ENCODE peak calls at places on chromosome 6, in seven cellular contexts. P is A549, M is H1, E is K562, A is SK-N-SH, K is HepG2, N is GM12878. T is an unnamed sample.

GRCh38 chr6:121521164-121521555 is 85.7 kb downstream of the GJA1 start:
- DNase-seq in P (no peak), M (no peak), E (no peak), A (no peak), K (no peak), N (no peak), T (peak; percentile 0)

GRCh38 chr6:138161118-138161433 is 663 bp upstream of the ARFGEF3 start:
- DNase-seq in P (no peak), M (no peak), E (no peak), A (no peak), K (no peak), N (no peak), T (no peak)

GRCh38 chr6:97440590-97441176 is 157.7 kb upstream of the MMS22L start:
- DNase-seq in P (peak; percentile 34), M (no peak), E (no peak), A (peak; percentile 60), K (peak; percentile 54), N (no peak), T (peak; percentile 12)

GRCh38 chr6:155943635-155944034 is 488.0 kb upstream of the NOX3 start:
- DNase-seq in P (no peak), M (no peak), E (no peak), A (no peak), K (no peak), N (no peak), T (peak; percentile 72)

GRCh38 chr6:69974193-69974592 is 107.8 kb downstream of the COL19A1 start:
- DNase-seq in P (peak; percentile 0), M (no peak), E (peak; percentile 17), A (peak; percentile 60), K (no peak), N (no peak), T (peak; percentile 11)

GRCh38 chr6:20370393-20370792 is 31.3 kb upstream of the E2F3 start:
- DNase-seq in P (no peak), M (no peak), E (no peak), A (no peak), K (no peak), N (no peak), T (no peak)

GRCh38 chr6:14883921-14884320 is 361.9 kb upstream of the JARID2 start:
- DNase-seq in P (no peak), M (no peak), E (no peak), A (no peak), K (no peak), N (no peak), T (peak; percentile 64)

GRCh38 chr6:22956029-22956715 is 386.8 kb downstream of the HDGFL1 start:
- DNase-seq in P (no peak), M (no peak), E (no peak), A (no peak), K (no peak), N (no peak), T (no peak)

GRCh38 chr6:119322715-119323350 is 26.7 kb downstream of the MAN1A1 start:
- DNase-seq in P (no peak), M (no peak), E (no peak), A (no peak), K (no peak), N (no peak), T (no peak)

GRCh38 chr6:37018152-37019064 is 13.0 kb downstream of the FGD2 start:
- DNase-seq in P (peak; percentile 80), M (peak; percentile 93), E (peak; percentile 91), A (peak; percentile 89), K (peak; percentile 90), N (peak; percentile 61), T (peak; percentile 87)

GRCh38 chr6:5851261-5851757 is 155.4 kb downstream of the NRN1 start:
- DNase-seq in P (peak; percentile 11), M (peak; percentile 90), E (peak; percentile 58), A (no peak), K (no peak), N (no peak), T (no peak)

GRCh38 chr6:53282234-53282633 is 66.5 kb downstream of the ELOVL5 start:
- DNase-seq in P (no peak), M (no peak), E (no peak), A (no peak), K (no peak), N (no peak), T (no peak)
- TF ChIP-seq RAD21 in P (no peak), M (no peak), E (no peak), A (no peak), K (no peak), N (no peak), T (no peak)

GRCh38 chr6:167507376-167507961 is 182.6 kb downstream of the TTLL2 start:
- DNase-seq in P (no peak), M (no peak), E (no peak), A (no peak), K (no peak), N (no peak), T (no peak)

GRCh38 chr6:167505782-167506181 is 180.9 kb downstream of the TTLL2 start:
- DNase-seq in P (no peak), M (no peak), E (no peak), A (no peak), K (no peak), N (no peak), T (no peak)

GRCh38 chr6:167506443-167507231 is 181.8 kb downstream of the TTLL2 start:
- DNase-seq in P (no peak), M (no peak), E (no peak), A (no peak), K (peak; percentile 68), N (no peak), T (no peak)

GRCh38 chr6:167504412-167504961 is 179.6 kb downstream of the TTLL2 start:
- DNase-seq in P (no peak), M (no peak), E (no peak), A (no peak), K (no peak), N (no peak), T (no peak)

DNA sequence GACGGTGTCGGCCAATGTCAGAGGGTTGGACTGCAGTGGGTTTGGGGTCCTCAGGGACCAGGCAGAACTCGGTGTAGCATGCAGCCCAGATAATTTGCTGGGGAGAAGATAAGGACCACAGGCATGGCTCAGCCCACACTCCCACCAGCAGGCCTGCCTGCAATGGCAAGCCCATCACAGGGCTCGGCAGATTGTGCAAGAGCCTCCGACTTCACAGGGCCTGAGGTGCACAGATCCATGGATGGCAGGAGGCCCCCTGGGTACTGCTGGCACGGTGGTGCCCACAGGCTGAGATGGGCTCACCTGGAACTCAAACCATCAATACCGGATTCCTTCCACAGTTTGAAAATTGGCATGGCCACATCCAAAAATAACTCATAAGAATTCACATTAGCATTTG is 180.3 kb downstream of the TTLL2 start:
- DNase-seq in P (no peak), M (no peak), E (no peak), A (no peak), K (no peak), N (no peak), T (no peak)
- TF ChIP-seq RFX5 in P (no peak), M (no peak), E (no peak), A (no peak), K (no peak), N (no peak), T (no peak)

GRCh38 chr6:52984247-52984646 is 10.8 kb downstream of the GSTA4 start:
- DNase-seq in P (no peak), M (no peak), E (no peak), A (no peak), K (no peak), N (peak; percentile 31), T (no peak)

GRCh38 chr6:52982680-52983079 is 12.4 kb downstream of the GSTA4 start:
- DNase-seq in P (no peak), M (no peak), E (no peak), A (no peak), K (no peak), N (no peak), T (no peak)

GRCh38 chr6:52985228-52985627 is 9.9 kb downstream of the GSTA4 start:
- DNase-seq in P (no peak), M (no peak), E (no peak), A (no peak), K (no peak), N (no peak), T (no peak)

GRCh38 chr6:52981215-52981910 is 13.7 kb downstream of the GSTA4 start:
- DNase-seq in P (no peak), M (no peak), E (no peak), A (no peak), K (no peak), N (no peak), T (no peak)

GRCh38 chr6:52983159-52983848 is 11.8 kb downstream of the GSTA4 start:
- DNase-seq in P (no peak), M (no peak), E (no peak), A (no peak), K (no peak), N (no peak), T (no peak)
- TF ChIP-seq RAD21 in P (no peak), M (no peak), E (no peak), A (no peak), K (no peak), N (no peak), T (no peak)

DNA sequence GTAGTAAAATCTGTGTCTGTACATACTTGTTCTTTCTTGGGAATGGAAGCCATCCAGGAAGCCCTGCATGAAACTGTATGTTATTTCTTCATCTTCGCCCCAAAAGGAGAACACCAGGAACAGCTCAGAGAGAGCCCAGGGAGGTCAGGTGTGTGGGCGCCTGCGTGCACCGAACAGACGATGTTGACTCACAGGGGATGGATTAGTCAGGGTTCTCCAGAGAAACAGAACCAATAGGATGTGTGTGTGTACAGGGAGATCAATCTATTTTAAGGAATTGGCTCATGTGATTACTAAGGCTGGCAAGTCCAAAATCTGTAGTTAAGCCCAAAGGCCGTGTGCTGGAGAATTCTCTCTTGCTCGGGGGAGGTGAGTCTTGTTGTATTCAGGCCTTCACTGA is 45.7 kb downstream of the RNASET2 start:
- DNase-seq in P (no peak), M (no peak), E (no peak), A (no peak), K (no peak), N (no peak), T (peak; percentile 47)
- TF ChIP-seq RFX5 in P (no peak), M (no peak), E (no peak), A (no peak), K (no peak), N (no peak), T (no peak)

DNA sequence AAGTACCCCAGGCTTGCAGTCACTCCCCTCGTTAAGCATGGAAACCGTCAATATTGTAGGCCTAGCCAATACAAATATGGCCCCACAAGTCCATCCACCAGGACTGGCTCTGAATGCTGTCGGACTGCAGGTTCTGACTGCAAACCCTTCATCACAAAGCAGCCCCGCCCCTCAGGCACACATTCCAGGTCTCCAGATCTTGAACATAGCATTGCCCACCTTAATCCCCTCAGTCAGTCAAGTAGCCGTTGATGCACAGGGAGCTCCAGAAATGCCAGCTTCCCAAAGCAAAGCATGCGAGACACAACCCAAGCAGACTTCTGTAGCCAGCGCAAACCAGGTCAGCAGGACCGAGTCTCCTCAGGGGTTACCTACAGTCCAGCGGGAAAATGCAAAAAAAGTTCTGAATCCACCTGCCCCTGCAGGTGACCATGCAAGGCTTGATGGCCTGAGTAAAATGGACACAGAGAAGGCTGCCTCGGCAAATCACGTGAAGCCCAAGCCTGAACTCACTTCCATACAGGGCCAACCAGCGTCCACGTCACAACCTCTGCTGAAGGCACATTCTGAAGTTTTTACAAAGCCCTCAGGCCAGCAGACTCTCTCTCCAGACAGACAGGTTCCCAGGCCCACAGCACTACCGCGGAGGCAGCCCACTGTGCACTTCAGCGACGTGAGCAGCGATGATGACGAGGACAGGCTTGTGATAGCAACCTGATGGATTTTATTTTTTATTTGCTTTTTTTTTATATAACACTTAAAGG is 126.2 kb upstream of the EDN1 start:
- DNase-seq in P (no peak), M (no peak), E (no peak), A (no peak), K (no peak), N (no peak), T (no peak)
- TF ChIP-seq RAD21 in P (no peak), M (no peak), E (no peak), A (no peak), K (no peak), N (no peak), T (no peak)